ENCODE peak calls at places on chromosome 6, in seven cellular contexts. N is lung, E is suprapubic skin, V is breast epithelium, Y is fibroblast of pulmonary artery, D is uterus, H is MM.1S. M is an unnamed sample.

GRCh38 chr6:74044417-74045096 is 348.6 kb downstream of the CD109 start:
- DNase-seq in N (no peak), E (no peak), V (no peak), Y (peak), D (no peak), H (no peak), M (peak)

GRCh38 chr6:127381384-127381783 is 38.0 kb upstream of the ECHDC1 start:
- DNase-seq in N (no peak), E (no peak), V (no peak), Y (no peak), D (no peak), H (no peak), M (no peak)

GRCh38 chr6:159169557-159170332 is 545 bp downstream of the FNDC1 start:
- DNase-seq in N (no peak), E (no peak), V (no peak), Y (peak), D (peak), H (no peak), M (no peak)

GRCh38 chr6:162621246-162621645 is 106.3 kb downstream of the PRKN start:
- DNase-seq in N (no peak), E (no peak), V (no peak), Y (peak), D (peak), H (no peak), M (no peak)

GRCh38 chr6:38552136-38552535 is 87.6 kb downstream of the BTBD9 start:
- DNase-seq in N (no peak), E (no peak), V (no peak), Y (no peak), D (no peak), H (no peak), M (no peak)

GRCh38 chr6:158892266-158892665 is 73.1 kb upstream of the EZR start:
- DNase-seq in N (no peak), E (no peak), V (no peak), Y (no peak), D (no peak), H (no peak), M (no peak)

GRCh38 chr6:46733410-46733809 is 1.8 kb downstream of the PLA2G7 start:
- DNase-seq in N (no peak), E (no peak), V (no peak), Y (no peak), D (no peak), H (no peak), M (no peak)

GRCh38 chr6:12160350-12160749 is 129.8 kb upstream of the EDN1 start:
- DNase-seq in N (no peak), E (no peak), V (no peak), Y (peak), D (no peak), H (no peak), M (no peak)

GRCh38 chr6:65259080-65259479 is 447.9 kb downstream of the EYS start:
- DNase-seq in N (no peak), E (no peak), V (no peak), Y (peak), D (no peak), H (peak), M (peak)

GRCh38 chr6:151497935-151498726 is 4.3 kb downstream of the CCDC170 start:
- DNase-seq in N (no peak), E (no peak), V (no peak), Y (peak), D (no peak), H (peak), M (no peak)

GRCh38 chr6:14791525-14791924 is 454.3 kb upstream of the JARID2 start:
- DNase-seq in N (no peak), E (no peak), V (no peak), Y (no peak), D (no peak), H (no peak), M (peak)

GRCh38 chr6:113476937-113477839 is 380.0 kb upstream of the MARCKS start:
- DNase-seq in N (no peak), E (no peak), V (no peak), Y (no peak), D (no peak), H (no peak), M (peak)

GRCh38 chr6:30163090-30163917 is at the start of gene TRIM15:
- DNase-seq in N (no peak), E (no peak), V (no peak), Y (no peak), D (no peak), H (no peak), M (no peak)

GRCh38 chr6:37173573-37174195 is 3.7 kb downstream of the PIM1 start:
- DNase-seq in N (no peak), E (no peak), V (no peak), Y (peak), D (no peak), H (no peak), M (no peak)

GRCh38 chr6:159819932-159820640 is 20.0 kb downstream of the PNLDC1 start:
- DNase-seq in N (no peak), E (peak), V (no peak), Y (no peak), D (no peak), H (peak), M (no peak)

GRCh38 chr6:150069707-150070106 is 786 bp upstream of the ULBP3 start:
- DNase-seq in N (no peak), E (no peak), V (no peak), Y (no peak), D (no peak), H (no peak), M (no peak)

GRCh38 chr6:38612386-38612965 is 27.3 kb downstream of the BTBD9 start:
- DNase-seq in N (no peak), E (no peak), V (no peak), Y (peak), D (no peak), H (no peak), M (no peak)

GRCh38 chr6:53493635-53494025 is 51.3 kb downstream of the GCLC start:
- DNase-seq in N (no peak), E (no peak), V (no peak), Y (no peak), D (no peak), H (no peak), M (no peak)

GRCh38 chr6:148414836-148415235 is 72.2 kb downstream of the SASH1 start:
- DNase-seq in N (no peak), E (no peak), V (no peak), Y (peak), D (no peak), H (no peak), M (peak)

GRCh38 chr6:9138856-9139426 is 703.6 kb upstream of the SLC35B3 start:
- DNase-seq in N (no peak), E (no peak), V (no peak), Y (no peak), D (no peak), H (no peak), M (peak)

GRCh38 chr6:23414204-23414501 is 711.9 kb upstream of the NRSN1 start:
- DNase-seq in N (no peak), E (no peak), V (no peak), Y (peak), D (no peak), H (peak), M (peak)
- TF ChIP-seq CTCF in N (no peak), E (no peak), V (no peak), Y (peak), D (peak), H (peak), M (peak)

DNA sequence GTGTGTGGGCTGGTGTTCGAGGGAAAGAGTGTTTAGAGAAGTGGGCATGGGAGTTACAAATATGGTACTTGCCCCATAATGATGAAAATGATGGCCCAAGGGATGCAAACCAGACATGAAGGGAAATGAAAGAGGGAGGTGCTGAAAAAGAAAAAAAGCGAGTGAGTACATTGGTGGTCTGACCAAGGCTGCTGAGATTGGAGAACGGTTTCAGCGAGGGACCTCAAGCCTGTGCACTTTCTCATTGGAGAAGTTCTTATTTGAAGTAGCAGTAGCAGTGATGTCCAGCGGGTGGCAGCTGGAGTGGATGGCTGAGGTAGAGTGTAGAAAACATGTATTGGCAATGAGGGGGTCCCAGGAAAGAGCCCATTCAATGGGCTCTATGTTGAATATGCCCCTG is 54.8 kb downstream of the TNFAIP3 start:
- DNase-seq in N (no peak), E (no peak), V (no peak), Y (no peak), D (no peak), H (no peak), M (no peak)
- TF ChIP-seq CTCF in N (no peak), E (no peak), V (no peak), Y (peak), D (no peak), H (peak), M (peak)

GRCh38 chr6:111701146-111701545 is 95.5 kb upstream of the TRAF3IP2 start:
- DNase-seq in N (no peak), E (no peak), V (no peak), Y (no peak), D (no peak), H (no peak), M (no peak)
- TF ChIP-seq CTCF in N (no peak), E (no peak), V (no peak), Y (no peak), D (no peak), H (no peak), M (no peak)

GRCh38 chr6:170260686-170261085 is 30.2 kb downstream of the DLL1 start:
- DNase-seq in N (no peak), E (no peak), V (no peak), Y (no peak), D (no peak), H (no peak), M (peak)
- TF ChIP-seq CTCF in N (no peak), E (no peak), V (no peak), Y (no peak), D (no peak), H (no peak), M (peak)

M was measured in PC-3.